ENCODE peak calls at places on chromosome 4, in seven cellular contexts. A is testis, B is H1, W is transverse colon, Z is endothelial cell of umbilical vein, M is Peyer's patch, F is IMR-90. O is an unnamed sample.

GRCh38 chr4:151291485-151291884 is 14.5 kb downstream of the PRSS48 start:
- DNase-seq in M (no peak), B (no peak), Z (no peak), A (no peak), F (no peak), W (no peak), O (no peak)

GRCh38 chr4:106809083-106809482 is 227.0 kb downstream of the DKK2 start:
- DNase-seq in F (peak), B (no peak), A (peak), Z (peak), M (no peak), W (no peak), O (no peak)

GRCh38 chr4:5037553-5038551 is 13.4 kb upstream of the STK32B start:
- DNase-seq in F (peak), A (no peak), B (no peak), W (peak), Z (peak), M (peak), O (peak)

GRCh38 chr4:118865091-118865708 is 23.5 kb upstream of the SYNPO2 start:
- DNase-seq in A (peak), F (peak), B (no peak), Z (peak), M (peak), W (peak), O (no peak)

GRCh38 chr4:86720508-86721068 is 126.5 kb downstream of the PTPN13 start:
- DNase-seq in F (peak), M (no peak), Z (peak), W (no peak), A (no peak), B (no peak), O (peak)

GRCh38 chr4:169791527-169792156 is 33.9 kb upstream of the HPF1 start:
- DNase-seq in M (no peak), F (peak), B (peak), Z (peak), W (peak), A (peak), O (peak)

GRCh38 chr4:76550966-76551780 is 116.1 kb downstream of the SHROOM3 start:
- DNase-seq in F (peak), B (no peak), Z (no peak), A (no peak), M (no peak), W (no peak), O (no peak)

GRCh38 chr4:29009908-29010307 is 1710.3 kb upstream of the PCDH7 start:
- DNase-seq in W (no peak), A (no peak), Z (no peak), M (no peak), B (no peak), F (no peak), O (no peak)

GRCh38 chr4:75683482-75684155 is 10.4 kb upstream of the G3BP2 start:
- DNase-seq in F (no peak), W (no peak), B (no peak), A (no peak), Z (no peak), M (no peak), O (no peak)

GRCh38 chr4:81724925-81725329 is 253.2 kb upstream of the RASGEF1B start:
- DNase-seq in A (peak), W (peak), Z (no peak), B (no peak), F (no peak), M (peak), O (no peak)

DNA sequence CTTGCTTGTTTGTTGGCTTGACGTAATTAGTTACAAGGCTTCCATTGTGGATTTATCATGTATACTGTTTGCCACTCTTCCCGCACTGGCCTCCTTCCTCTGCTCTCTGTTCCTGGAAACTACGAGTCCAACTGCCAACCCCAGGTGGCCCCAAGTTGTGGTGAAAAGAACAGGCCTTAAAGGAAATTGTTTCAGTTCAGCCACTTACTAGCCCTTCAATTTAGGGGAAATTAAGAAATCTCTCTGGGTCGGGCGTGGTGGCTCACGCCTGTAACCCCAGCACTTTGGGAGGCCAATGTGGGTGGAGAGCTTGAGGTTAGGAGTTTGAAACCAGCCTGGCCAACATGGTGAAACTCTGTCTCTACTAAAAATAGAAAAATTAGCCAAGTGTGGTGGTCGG is 28.0 kb downstream of the RBM47 start:
- DNase-seq in F (no peak), B (no peak), Z (no peak), M (no peak), A (no peak), W (no peak), O (no peak)
- TF ChIP-seq POLR2A in F (no peak), B (no peak), Z (no peak), M (no peak), A (no peak), W (no peak), O (no peak)

GRCh38 chr4:74097161-74097560 is 1.8 kb downstream of the CXCL2 start:
- DNase-seq in W (no peak), F (no peak), A (no peak), M (no peak), B (no peak), Z (peak), O (no peak)

GRCh38 chr4:74096265-74096980 is 2.6 kb downstream of the CXCL2 start:
- DNase-seq in W (no peak), B (no peak), A (no peak), Z (peak), F (no peak), M (no peak), O (no peak)

GRCh38 chr4:74095886-74096264 is 3.1 kb downstream of the CXCL2 start:
- DNase-seq in M (no peak), A (no peak), Z (peak), F (no peak), B (no peak), W (no peak), O (no peak)

GRCh38 chr4:74098628-74098995 is 383 bp downstream of the CXCL2 start:
- DNase-seq in W (peak), F (no peak), Z (peak), B (peak), A (no peak), M (no peak), O (no peak)

GRCh38 chr4:74097631-74098550 is 1.1 kb downstream of the CXCL2 start:
- DNase-seq in Z (peak), M (no peak), F (no peak), B (no peak), A (no peak), W (peak), O (no peak)
- TF ChIP-seq POLR2A in Z (peak), M (no peak), F (peak), B (no peak), A (no peak), W (no peak), O (no peak)

GRCh38 chr4:122151982-122152698 is at the start of gene BLTP1:
- DNase-seq in B (peak), Z (peak), A (peak), M (peak), F (peak), W (peak), O (peak)
- TF ChIP-seq POLR2A in B (peak), Z (peak), A (peak), M (peak), F (no peak), W (peak), O (peak)

GRCh38 chr4:89009653-89010369 is 47.2 kb downstream of the FAM13A start:
- DNase-seq in F (no peak), Z (no peak), B (no peak), M (no peak), W (no peak), A (no peak), O (no peak)
- TF ChIP-seq POLR2A in F (no peak), Z (no peak), B (no peak), M (no peak), W (no peak), A (no peak), O (no peak)

GRCh38 chr4:2572076-2572475 is 35.6 kb downstream of the FAM193A start:
- DNase-seq in A (no peak), B (no peak), W (no peak), F (no peak), Z (no peak), M (no peak), O (no peak)

GRCh38 chr4:2570036-2570435 is 33.6 kb downstream of the FAM193A start:
- DNase-seq in Z (no peak), B (no peak), A (no peak), F (no peak), W (no peak), M (no peak), O (no peak)

GRCh38 chr4:2574058-2574457 is 37.6 kb downstream of the FAM193A start:
- DNase-seq in F (no peak), B (no peak), W (no peak), M (no peak), Z (no peak), A (no peak), O (no peak)

GRCh38 chr4:2574863-2575262 is 38.4 kb downstream of the FAM193A start:
- DNase-seq in Z (no peak), A (no peak), W (no peak), F (no peak), M (no peak), B (no peak), O (no peak)

GRCh38 chr4:2570551-2571222 is 34.2 kb downstream of the FAM193A start:
- DNase-seq in M (no peak), W (no peak), F (no peak), Z (peak), A (no peak), B (no peak), O (no peak)
- TF ChIP-seq POLR2A in M (no peak), W (no peak), F (no peak), Z (no peak), A (no peak), B (no peak), O (no peak)

GRCh38 chr4:41933997-41934812 is 1.0 kb upstream of the TMEM33 start:
- DNase-seq in B (no peak), F (no peak), A (peak), M (no peak), Z (no peak), W (no peak), O (no peak)
- TF ChIP-seq POLR2A in B (no peak), F (no peak), A (no peak), M (no peak), Z (no peak), W (no peak), O (no peak)

GRCh38 chr4:15002659-15003440 is 569 bp downstream of the CPEB2 start:
- DNase-seq in A (peak), M (peak), W (peak), B (peak), Z (peak), F (peak), O (no peak)

GRCh38 chr4:15001248-15001824 is 945 bp upstream of the CPEB2 start:
- DNase-seq in W (peak), Z (peak), F (peak), A (peak), B (peak), M (peak), O (no peak)

GRCh38 chr4:15003441-15003890 is 1.2 kb downstream of the CPEB2 start:
- DNase-seq in F (peak), W (peak), M (peak), A (peak), Z (no peak), B (peak), O (no peak)

GRCh38 chr4:15003891-15004700 is 1.8 kb downstream of the CPEB2 start:
- DNase-seq in W (peak), Z (peak), B (peak), F (no peak), M (peak), A (peak), O (no peak)

GRCh38 chr4:15001825-15002658 is at the start of gene CPEB2:
- DNase-seq in M (peak), W (peak), F (peak), Z (peak), B (peak), A (peak), O (peak)
- TF ChIP-seq POLR2A in M (peak), W (peak), F (peak), Z (peak), B (no peak), A (peak), O (peak)

GRCh38 chr4:1164444-1164843 is 7.9 kb downstream of the SPON2 start:
- DNase-seq in W (no peak), F (no peak), M (no peak), Z (no peak), A (no peak), B (no peak), O (no peak)

GRCh38 chr4:1167244-1167949 is 5.0 kb downstream of the SPON2 start:
- DNase-seq in W (peak), A (peak), B (peak), M (peak), F (peak), Z (peak), O (peak)

GRCh38 chr4:1164956-1165545 is 7.3 kb downstream of the SPON2 start:
- DNase-seq in M (no peak), A (no peak), F (no peak), Z (no peak), B (no peak), W (no peak), O (no peak)

GRCh38 chr4:1168291-1169031 is 3.9 kb downstream of the SPON2 start:
- DNase-seq in Z (no peak), M (no peak), F (no peak), B (no peak), A (no peak), W (no peak), O (no peak)

GRCh38 chr4:1166509-1167243 is 5.7 kb downstream of the SPON2 start:
- DNase-seq in Z (no peak), M (no peak), F (no peak), B (no peak), A (no peak), W (no peak), O (no peak)
- TF ChIP-seq POLR2A in Z (no peak), M (no peak), F (no peak), B (no peak), A (no peak), W (no peak), O (no peak)

DNA sequence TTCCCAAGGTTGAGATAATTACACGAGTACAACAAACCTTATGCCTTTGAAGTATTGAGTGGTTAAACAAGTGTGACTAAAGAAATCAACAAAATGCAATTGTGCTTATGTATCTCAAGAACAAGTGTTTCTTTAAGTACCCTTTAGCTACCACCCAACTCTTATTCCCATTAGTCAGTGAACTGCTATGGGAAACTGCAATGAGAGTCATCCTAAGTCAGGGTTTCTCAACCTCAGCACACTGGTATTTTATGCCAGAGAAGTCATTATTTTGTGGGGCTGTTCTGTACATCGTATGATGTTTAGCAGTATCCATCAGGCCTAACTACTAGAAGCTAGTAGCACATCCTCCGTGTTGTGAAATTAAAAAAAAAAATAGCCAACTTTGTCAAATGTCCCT is 549.1 kb upstream of the BOD1L1 start:
- DNase-seq in M (no peak), Z (no peak), W (no peak), F (peak), A (no peak), B (no peak), O (no peak)
- TF ChIP-seq POLR2A in M (no peak), Z (no peak), W (no peak), F (no peak), A (no peak), B (no peak), O (no peak)